ENCODE peak calls at places on chromosome 12, in six cellular contexts. V is IMR-90, D is H9, G is H1, F is mesenchymal stem cell, L is trophoblast cell. H is an unnamed sample.

GRCh38 chr12:49105504-49106120 is 5.0 kb downstream of the LMBR1L start:
- DNase-seq in L (peak; percentile 58), G (no peak), F (no peak), D (no peak), V (no peak), H (no peak)

GRCh38 chr12:68118096-68118755 is 41.3 kb downstream of the IFNG start:
- DNase-seq in V (no peak), F (no peak), L (no peak), D (peak; percentile 59), G (no peak), H (no peak)

GRCh38 chr12:19885092-19885813 is 446.0 kb downstream of the AEBP2 start:
- DNase-seq in D (no peak), L (no peak), F (no peak), G (no peak), V (peak; percentile 54), H (no peak)

GRCh38 chr12:75553865-75554555 is 42.6 kb upstream of the KRR1 start:
- DNase-seq in D (no peak), L (peak; percentile 66), V (peak; percentile 27), F (no peak), G (no peak), H (no peak)

GRCh38 chr12:104457746-104458644 is 1.2 kb downstream of the CHST11 start:
- DNase-seq in G (no peak), F (peak; percentile 48), D (no peak), V (no peak), L (peak; percentile 63), H (no peak)

GRCh38 chr12:106342397-106343212 is 14.9 kb upstream of the POLR3B start:
- DNase-seq in D (no peak), G (no peak), V (peak; percentile 75), F (peak; percentile 83), L (peak; percentile 48), H (no peak)

GRCh38 chr12:24742378-24742777 is 206.5 kb downstream of the BCAT1 start:
- DNase-seq in G (no peak), V (no peak), D (no peak), F (no peak), L (no peak), H (no peak)

GRCh38 chr12:121713257-121714155 is 954 bp downstream of the TMEM120B start:
- DNase-seq in L (peak; percentile 12), G (no peak), F (peak; percentile 55), D (no peak), V (peak; percentile 36), H (no peak)

GRCh38 chr12:69061574-69061973 is 128.6 kb upstream of the CPM start:
- DNase-seq in V (no peak), G (no peak), D (no peak), F (no peak), L (no peak), H (no peak)

GRCh38 chr12:132131952-132132351 is 12.2 kb downstream of the DDX51 start:
- DNase-seq in G (no peak), F (no peak), V (no peak), D (peak; percentile 18), L (no peak), H (no peak)

GRCh38 chr12:94855853-94856252 is 147.6 kb downstream of the NDUFA12 start:
- DNase-seq in D (no peak), G (no peak), V (no peak), F (no peak), L (no peak), H (no peak)

GRCh38 chr12:98221243-98221808 is 294.1 kb upstream of the TMPO start:
- DNase-seq in V (no peak), D (no peak), L (no peak), G (no peak), F (no peak), H (no peak)

GRCh38 chr12:53324113-53324778 is 2.8 kb upstream of the AAAS start:
- DNase-seq in F (peak; percentile 26), G (no peak), V (no peak), L (no peak), D (peak; percentile 60), H (no peak)

GRCh38 chr12:11228268-11228879 is 41.1 kb downstream of the PRB3 start:
- DNase-seq in F (peak; percentile 45), G (peak; percentile 56), D (peak; percentile 79), V (peak; percentile 30), L (peak; percentile 72), H (peak; percentile 47)

GRCh38 chr12:17954788-17955187 is 135.2 kb downstream of the RERGL start:
- DNase-seq in D (no peak), F (no peak), L (no peak), G (no peak), V (no peak), H (no peak)

GRCh38 chr12:109582636-109583035 is 9.0 kb downstream of the MVK start:
- DNase-seq in D (peak; percentile 57), G (no peak), V (no peak), L (no peak), F (no peak), H (no peak)

GRCh38 chr12:12505544-12506501 is 56.8 kb downstream of the DUSP16 start:
- DNase-seq in L (peak; percentile 42), F (peak; percentile 82), G (no peak), D (no peak), V (peak; percentile 65), H (no peak)

GRCh38 chr12:63124778-63125177 is 26.2 kb downstream of the AVPR1A start:
- DNase-seq in D (no peak), V (no peak), L (no peak), F (no peak), G (no peak), H (no peak)

GRCh38 chr12:42696424-42697149 is 107.0 kb upstream of the PRICKLE1 start:
- DNase-seq in L (peak; percentile 11), V (peak; percentile 64), F (peak; percentile 39), G (no peak), D (no peak), H (no peak)

GRCh38 chr12:104721944-104722343 is 236.1 kb downstream of the SLC41A2 start:
- DNase-seq in D (no peak), F (no peak), L (no peak), G (no peak), V (no peak), H (no peak)

GRCh38 chr12:93954160-93955112 is 193.9 kb upstream of the PLXNC1 start:
- DNase-seq in V (peak; percentile 19), F (no peak), G (no peak), L (no peak), D (no peak), H (no peak)

GRCh38 chr12:76220980-76221379 is 127.2 kb downstream of the BBS10 start:
- DNase-seq in F (no peak), V (no peak), D (no peak), L (no peak), G (no peak), H (peak; percentile 71)

GRCh38 chr12:132771126-132771838 is 9.7 kb upstream of the ANKLE2 start:
- DNase-seq in D (no peak), V (peak; percentile 61), F (no peak), L (no peak), G (no peak), H (no peak)

GRCh38 chr12:5577239-5577638 is 145.3 kb downstream of the NTF3 start:
- DNase-seq in V (no peak), D (no peak), F (no peak), G (no peak), L (no peak), H (no peak)

GRCh38 chr12:94753071-94753779 is 102.9 kb upstream of the TMCC3 start:
- DNase-seq in D (no peak), L (peak; percentile 14), F (peak; percentile 34), G (no peak), V (no peak), H (no peak)

GRCh38 chr12:52627395-52628110 is 9.2 kb upstream of the KRT73 start:
- DNase-seq in V (no peak), G (no peak), L (no peak), F (no peak), D (peak; percentile 17), H (no peak)

GRCh38 chr12:12788675-12789368 is 3.4 kb downstream of the APOLD1 start:
- DNase-seq in G (no peak), F (peak; percentile 76), V (peak; percentile 82), D (peak; percentile 68), L (peak; percentile 93), H (peak; percentile 54)

GRCh38 chr12:90953956-90954421 is 987 bp downstream of the CCER1 start:
- DNase-seq in D (peak; percentile 97), G (peak; percentile 87), F (no peak), V (no peak), L (peak; percentile 68), H (no peak)

GRCh38 chr12:90951418-90952110 is 3.4 kb downstream of the CCER1 start:
- DNase-seq in G (no peak), F (no peak), D (no peak), L (no peak), V (no peak), H (no peak)

GRCh38 chr12:90958995-90959394 is 4.0 kb upstream of the CCER1 start:
- DNase-seq in G (no peak), F (peak; percentile 33), V (peak; percentile 31), L (peak; percentile 5), D (no peak), H (no peak)

GRCh38 chr12:90954428-90954827 is 548 bp downstream of the CCER1 start:
- DNase-seq in F (no peak), D (no peak), V (no peak), L (no peak), G (no peak), H (no peak)

GRCh38 chr12:90954921-90955320 is at the start of gene CCER1:
- DNase-seq in D (no peak), G (no peak), L (no peak), V (no peak), F (no peak), H (no peak)
- H4K91ac ChIP-seq in D (no peak within 1 kb of the TSS), G (no peak within 1 kb of the TSS), L (no peak within 1 kb of the TSS), V (no peak within 1 kb of the TSS), F (no peak within 1 kb of the TSS), H (no peak within 1 kb of the TSS)

GRCh38 chr12:26976687-26977086 is 37.5 kb downstream of the TM7SF3 start:
- DNase-seq in D (no peak), F (no peak), L (no peak), V (no peak), G (no peak), H (no peak)
- H4K91ac ChIP-seq in D (no peak overlapping the region), F (no peak overlapping the region), L (no peak overlapping the region), V (no peak overlapping the region), G (no peak overlapping the region), H (no peak overlapping the region)

GRCh38 chr12:108147279-108147678 is 18.2 kb downstream of the WSCD2 start:
- DNase-seq in D (no peak), G (no peak), L (no peak), V (no peak), F (no peak), H (no peak)

GRCh38 chr12:108150436-108150835 is 21.3 kb downstream of the WSCD2 start:
- DNase-seq in D (no peak), V (no peak), G (no peak), L (no peak), F (no peak), H (no peak)

GRCh38 chr12:108148521-108149074 is 19.5 kb downstream of the WSCD2 start:
- DNase-seq in G (no peak), L (no peak), V (no peak), F (no peak), D (no peak), H (no peak)

GRCh38 chr12:108152179-108152538 is 23.1 kb downstream of the WSCD2 start:
- DNase-seq in G (no peak), L (no peak), D (no peak), F (no peak), V (no peak), H (no peak)

GRCh38 chr12:108151505-108152178 is 22.6 kb downstream of the WSCD2 start:
- DNase-seq in F (no peak), G (no peak), V (no peak), D (no peak), L (no peak), H (no peak)
- H4K91ac ChIP-seq in F (no peak overlapping the region), G (peak overlapping the region; percentile 22), V (no peak overlapping the region), D (no peak overlapping the region), L (no peak overlapping the region), H (no peak overlapping the region)

GRCh38 chr12:115335594-115335993 is 651.6 kb upstream of the TBX3 start:
- DNase-seq in L (no peak), D (no peak), G (no peak), V (no peak), F (no peak), H (no peak)
- H4K91ac ChIP-seq in L (no peak overlapping the region), D (no peak overlapping the region), G (no peak overlapping the region), V (no peak overlapping the region), F (no peak overlapping the region), H (no peak overlapping the region)